ENCODE peak calls at places on chromosomes 4 and X, in six cellular contexts. J is heart left ventricle, R is IMR-90, C is A549, I is lower leg skin, Y is HepG2. N is an unnamed sample.
A peak's percentile ranks its signal among the peaks of the same experiment; 100 is the strongest.

GRCh38 chrX:55342533-55343501 is 78.1 kb upstream of the PAGE3 start:
- DNase-seq in J (no peak), R (no peak), C (peak; percentile 25), I (no peak), Y (peak; percentile 3), N (peak; percentile 18)

GRCh38 chrX:18677140-18677834 is 5.4 kb upstream of the RS1 start:
- DNase-seq in J (no peak), R (no peak), C (no peak), I (no peak), Y (no peak), N (no peak)

GRCh38 chr4:26132858-26133257 is 188.0 kb upstream of the RBPJ start:
- DNase-seq in J (no peak), R (no peak), C (no peak), I (no peak), Y (peak; percentile 9), N (no peak)

GRCh38 chr4:184320630-184321029 is 103.0 kb upstream of the ENPP6 start:
- DNase-seq in J (no peak), R (peak; percentile 19), C (no peak), I (no peak), Y (no peak), N (no peak)

GRCh38 chr4:40205259-40206198 is 8.7 kb downstream of the RHOH start:
- DNase-seq in J (no peak), R (no peak), C (no peak), I (no peak), Y (no peak), N (no peak)

GRCh38 chrX:100980608-100981497 is 11.3 kb downstream of the ARL13A start:
- DNase-seq in J (no peak), R (peak; percentile 81), C (peak; percentile 21), I (no peak), Y (peak; percentile 39), N (no peak)

GRCh38 chr4:113576947-113577678 is 184.4 kb downstream of the CAMK2D start:
- DNase-seq in J (no peak), R (no peak), C (no peak), I (no peak), Y (no peak), N (no peak)

GRCh38 chr4:113635739-113636437 is 125.7 kb downstream of the CAMK2D start:
- DNase-seq in J (peak; percentile 17), R (peak; percentile 86), C (no peak), I (no peak), Y (no peak), N (no peak)

GRCh38 chr4:183201331-183201730 is 102.3 kb downstream of the WWC2 start:
- DNase-seq in J (no peak), R (peak; percentile 81), C (no peak), I (no peak), Y (no peak), N (no peak)

GRCh38 chr4:98929341-98930267 is 671 bp upstream of the EIF4E start:
- DNase-seq in J (peak; percentile 50), R (peak; percentile 98), C (peak; percentile 62), I (peak; percentile 94), Y (peak; percentile 40), N (peak; percentile 82)

GRCh38 chr4:98932539-98932938 is 3.6 kb upstream of the EIF4E start:
- DNase-seq in J (no peak), R (peak; percentile 69), C (no peak), I (no peak), Y (no peak), N (no peak)

GRCh38 chr4:98930311-98930865 is 1.5 kb upstream of the EIF4E start:
- DNase-seq in J (no peak), R (no peak), C (no peak), I (no peak), Y (no peak), N (no peak)

GRCh38 chr4:98928131-98928504 is 815 bp downstream of the EIF4E start:
- DNase-seq in J (peak; percentile 63), R (peak; percentile 78), C (peak; percentile 67), I (peak; percentile 89), Y (peak; percentile 76), N (peak; percentile 72)

GRCh38 chr4:98928505-98929340 is at the start of gene EIF4E:
- DNase-seq in J (peak; percentile 97), R (peak; percentile 99), C (peak; percentile 83), I (peak; percentile 99), Y (peak; percentile 98), N (peak; percentile 95)
- TF ChIP-seq POLR2A in J (no peak), R (peak; percentile 60), C (no peak), I (no peak), Y (peak; percentile 49), N (no peak)

GRCh38 chr4:2934813-2935761 is 28.1 kb downstream of the NOP14 start:
- DNase-seq in J (peak; percentile 96), R (peak; percentile 85), C (peak; percentile 53), I (peak; percentile 99), Y (peak; percentile 69), N (peak; percentile 98)
- TF ChIP-seq CTCF in J (no peak), R (no peak), C (no peak), I (no peak), Y (peak; percentile 17), N (peak; percentile 42)

GRCh38 chrX:72182924-72183323 is 1.4 kb downstream of the PIN4 start:
- DNase-seq in J (no peak), R (no peak), C (no peak), I (no peak), Y (no peak), N (no peak)

GRCh38 chrX:72180539-72180938 is 1.0 kb upstream of the PIN4 start:
- DNase-seq in J (no peak), R (no peak), C (no peak), I (no peak), Y (no peak), N (no peak)

GRCh38 chrX:72181178-72182125 is at the start of gene PIN4:
- DNase-seq in J (peak; percentile 90), R (peak; percentile 97), C (peak; percentile 84), I (peak; percentile 96), Y (peak; percentile 95), N (peak; percentile 83)
- TF ChIP-seq POLR2A in J (no peak), R (peak; percentile 57), C (peak; percentile 57), I (no peak), Y (peak; percentile 56), N (peak; percentile 28)

DNA sequence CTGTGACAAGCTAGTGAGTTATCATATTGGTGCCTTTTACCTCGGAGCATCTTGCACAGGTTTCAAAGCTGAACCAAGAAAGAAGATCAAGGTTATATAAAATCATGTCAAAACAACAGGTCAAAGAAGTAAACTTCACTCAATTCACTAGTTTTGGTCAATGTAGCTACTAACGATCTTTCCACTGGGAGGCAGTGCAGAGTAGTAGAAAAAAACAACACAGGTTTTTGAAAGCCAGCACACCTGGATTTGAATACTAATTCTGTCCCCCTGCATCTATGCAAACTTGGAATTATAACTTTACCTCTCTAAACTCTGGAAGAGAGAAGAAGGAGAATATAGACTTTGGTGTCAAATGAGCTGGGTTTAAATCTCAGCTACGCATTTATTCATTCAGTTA is 266.1 kb downstream of the GRIA3 start:
- DNase-seq in J (no peak), R (peak; percentile 1), C (peak; percentile 1), I (no peak), Y (peak; percentile 3), N (no peak)
- TF ChIP-seq CTCF in J (no peak), R (peak; percentile 32), C (peak; percentile 55), I (no peak), Y (peak; percentile 50), N (no peak)

GRCh38 chr4:10106421-10107039 is 10.1 kb downstream of the WDR1 start:
- DNase-seq in J (peak; percentile 64), R (peak; percentile 97), C (peak; percentile 86), I (peak; percentile 93), Y (no peak), N (no peak)

GRCh38 chr4:10108391-10108790 is 8.2 kb downstream of the WDR1 start:
- DNase-seq in J (no peak), R (no peak), C (no peak), I (no peak), Y (no peak), N (no peak)

GRCh38 chr4:10105920-10106319 is 10.7 kb downstream of the WDR1 start:
- DNase-seq in J (no peak), R (no peak), C (no peak), I (no peak), Y (no peak), N (no peak)

GRCh38 chr4:10108818-10109783 is 7.5 kb downstream of the WDR1 start:
- DNase-seq in J (no peak), R (peak; percentile 55), C (no peak), I (no peak), Y (no peak), N (no peak)

GRCh38 chr4:10107111-10108091 is 9.2 kb downstream of the WDR1 start:
- DNase-seq in J (no peak), R (peak; percentile 28), C (no peak), I (no peak), Y (no peak), N (no peak)
- TF ChIP-seq POLR2A in J (no peak), R (no peak), C (no peak), I (no peak), Y (no peak), N (no peak)

GRCh38 chrX:118764122-118764521 is 36.7 kb downstream of the IL13RA1 start:
- DNase-seq in J (no peak), R (no peak), C (no peak), I (no peak), Y (no peak), N (no peak)

GRCh38 chrX:118763489-118763888 is 36.1 kb downstream of the IL13RA1 start:
- DNase-seq in J (no peak), R (no peak), C (no peak), I (no peak), Y (no peak), N (no peak)

GRCh38 chrX:118760025-118760424 is 32.6 kb downstream of the IL13RA1 start:
- DNase-seq in J (no peak), R (no peak), C (no peak), I (no peak), Y (no peak), N (no peak)

GRCh38 chrX:118758511-118758910 is 31.1 kb downstream of the IL13RA1 start:
- DNase-seq in J (no peak), R (no peak), C (no peak), I (no peak), Y (no peak), N (no peak)

GRCh38 chrX:118761950-118762725 is 34.7 kb downstream of the IL13RA1 start:
- DNase-seq in J (no peak), R (no peak), C (no peak), I (no peak), Y (no peak), N (no peak)
- TF ChIP-seq CTCF in J (no peak), R (peak; percentile 9), C (no peak), I (no peak), Y (no peak), N (no peak)

GRCh38 chrX:13263560-13264251 is 56.1 kb downstream of the ATXN3L start:
- DNase-seq in J (no peak), R (no peak), C (no peak), I (no peak), Y (no peak), N (no peak)
- TF ChIP-seq POLR2A in J (no peak), R (no peak), C (no peak), I (no peak), Y (no peak), N (no peak)